ENCODE peak calls at places on chromosome 11, in four cellular contexts. Z is neural progenitor cell, Y is pancreas, D is lower lobe of right lung. K is an unnamed sample.

GRCh38 chr11:662689-663274 is 25.7 kb downstream of the DRD4 start:
- DNase-seq in Y (peak; percentile 55), Z (peak; percentile 65), D (peak; percentile 78), K (peak; percentile 88)

GRCh38 chr11:118988280-118988679 is 9.7 kb upstream of the CENATAC start:
- DNase-seq in D (no peak), Z (no peak), Y (no peak), K (no peak)

GRCh38 chr11:121328213-121328966 is 35.8 kb downstream of the SC5D start:
- DNase-seq in D (no peak), Y (no peak), Z (no peak), K (no peak)

GRCh38 chr11:118001494-118001971 is 15.3 kb downstream of the IL10RA start:
- DNase-seq in Y (no peak), Z (no peak), D (no peak), K (no peak)

GRCh38 chr11:111925953-111926352 is 7.2 kb downstream of the C11orf52 start:
- DNase-seq in Z (no peak), Y (no peak), D (no peak), K (no peak)

GRCh38 chr11:1875093-1875785 is 16.5 kb downstream of the PRR33 start:
- DNase-seq in Y (peak; percentile 5), Z (no peak), D (peak; percentile 37), K (peak; percentile 76)

GRCh38 chr11:111001986-111002616 is 243.4 kb upstream of the POU2AF2 start:
- DNase-seq in Z (no peak), Y (no peak), D (no peak), K (no peak)

GRCh38 chr11:33585564-33585963 is 115.1 kb downstream of the C11orf91 start:
- DNase-seq in Y (no peak), Z (no peak), D (no peak), K (no peak)

GRCh38 chr11:121688860-121689614 is 236.3 kb upstream of the SORL1-AS1 start:
- DNase-seq in D (no peak), Y (no peak), Z (peak; percentile 32), K (no peak)

GRCh38 chr11:126917531-126918204 is 82.9 kb downstream of the KIRREL3 start:
- DNase-seq in Z (no peak), D (no peak), Y (no peak), K (no peak)

GRCh38 chr11:10908215-10908990 is 50.5 kb upstream of the ZBED5 start:
- DNase-seq in D (no peak), Z (no peak), Y (peak; percentile 62), K (peak; percentile 26)

GRCh38 chr11:1073261-1073724 is 1.4 kb upstream of the MUC2 start:
- DNase-seq in D (peak; percentile 75), Y (peak; percentile 72), Z (peak; percentile 54), K (peak; percentile 73)

GRCh38 chr11:134743809-134744195 is 331.8 kb upstream of the B3GAT1 start:
- DNase-seq in Y (no peak), Z (no peak), D (no peak), K (no peak)

GRCh38 chr11:83649468-83649915 is 363.3 kb upstream of the CCDC90B start:
- DNase-seq in D (no peak), Y (no peak), Z (no peak), K (no peak)

GRCh38 chr11:44979536-44980399 is 29.1 kb upstream of the TP53I11 start:
- DNase-seq in Z (peak; percentile 44), Y (peak; percentile 86), D (peak; percentile 86), K (no peak)

GRCh38 chr11:116413861-116414260 is 358.9 kb downstream of the BUD13 start:
- DNase-seq in Z (peak; percentile 13), D (no peak), Y (no peak), K (no peak)

GRCh38 chr11:24386551-24387404 is 110.1 kb upstream of the LUZP2 start:
- DNase-seq in Y (no peak), Z (peak; percentile 58), D (no peak), K (no peak)

GRCh38 chr11:46308632-46309419 is 31.4 kb downstream of the CREB3L1 start:
- DNase-seq in Z (peak; percentile 89), D (peak; percentile 85), Y (peak; percentile 48), K (peak; percentile 92)

GRCh38 chr11:10498426-10499250 is 42.3 kb downstream of the RNF141 start:
- DNase-seq in Z (no peak), D (no peak), Y (no peak), K (no peak)

GRCh38 chr11:117934526-117935307 is 5.5 kb upstream of the TMPRSS13 start:
- DNase-seq in D (peak; percentile 31), Z (no peak), Y (no peak), K (no peak)

GRCh38 chr11:62024975-62025374 is 57.5 kb upstream of the FTH1 start:
- DNase-seq in D (no peak), Z (no peak), Y (no peak), K (no peak)

GRCh38 chr11:73645972-73646631 is at the start of gene PLEKHB1:
- DNase-seq in Z (peak; percentile 91), Y (no peak), D (no peak), K (peak; percentile 74)

GRCh38 chr11:108405706-108406105 is 61.6 kb downstream of the C11orf65 start:
- DNase-seq in Y (no peak), D (no peak), Z (no peak), K (no peak)

GRCh38 chr11:22690891-22691290 is 24.5 kb downstream of the GAS2 start:
- DNase-seq in Y (no peak), D (no peak), Z (no peak), K (peak; percentile 13)

GRCh38 chr11:9527481-9528140 is 45.9 kb upstream of the WEE1 start:
- DNase-seq in D (no peak), Y (no peak), Z (no peak), K (no peak)

GRCh38 chr11:342328-342727 is 21.7 kb upstream of the IFITM3 start:
- DNase-seq in D (no peak), Z (no peak), Y (no peak), K (no peak)

GRCh38 chr11:9701799-9702198 is 37.9 kb downstream of the SWAP70 start:
- DNase-seq in Y (no peak), D (no peak), Z (no peak), K (no peak)

GRCh38 chr11:44261800-44262591 is 47.9 kb downstream of the ALX4 start:
- DNase-seq in D (no peak), Z (no peak), Y (no peak), K (no peak)

GRCh38 chr11:102332611-102332994 is 14.4 kb upstream of the BIRC2 start:
- DNase-seq in Z (no peak), D (no peak), Y (no peak), K (no peak)

GRCh38 chr11:102974552-102975280 is 19.2 kb upstream of the MMP13 start:
- DNase-seq in Z (no peak), D (no peak), Y (no peak), K (no peak)

GRCh38 chr11:118176400-118177134 is at the start of gene SCN2B:
- DNase-seq in Y (no peak), D (no peak), Z (no peak), K (no peak)

GRCh38 chr11:2175659-2176058 is 4.0 kb upstream of the TH start:
- DNase-seq in Y (peak; percentile 54), D (no peak), Z (no peak), K (no peak)

GRCh38 chr11:8089791-8090510 is 8.9 kb downstream of the TUB start:
- DNase-seq in Z (no peak), Y (no peak), D (no peak), K (no peak)

GRCh38 chr11:8091671-8092070 is 10.7 kb downstream of the TUB start:
- DNase-seq in Z (no peak), Y (no peak), D (no peak), K (no peak)

GRCh38 chr11:8092587-8093424 is 11.8 kb downstream of the TUB start:
- DNase-seq in Z (peak; percentile 77), Y (peak; percentile 63), D (peak; percentile 67), K (peak; percentile 89)

GRCh38 chr11:8087756-8088155 is 6.7 kb downstream of the TUB start:
- DNase-seq in Z (no peak), D (no peak), Y (no peak), K (no peak)

GRCh38 chr11:8090756-8091155 is 9.7 kb downstream of the TUB start:
- DNase-seq in D (no peak), Y (no peak), Z (peak; percentile 91), K (no peak)
- H3K4me1 ChIP-seq in D (peaks cover 5% of the 10 kb centered on the region), Y (no peaks in the 10 kb centered on the region), Z (peaks cover 5% of the 10 kb centered on the region), K (peaks cover 5% of the 10 kb centered on the region)

GRCh38 chr11:124716596-124716995 is 23.1 kb upstream of the NRGN start:
- DNase-seq in Z (no peak), D (no peak), Y (no peak), K (no peak)
- H3K27me3 ChIP-seq in Z (peaks cover 69% of the 10 kb centered on the region), D (peaks cover 11% of the 10 kb centered on the region), Y (no peaks in the 10 kb centered on the region), K (no peaks in the 10 kb centered on the region)

GRCh38 chr11:35170503-35170902 is 31.5 kb downstream of the CD44 start:
- DNase-seq in Y (no peak), D (no peak), Z (no peak), K (no peak)
- H3K4me1 ChIP-seq in Y (peaks cover 45% of the 10 kb centered on the region), D (peaks cover 90% of the 10 kb centered on the region), Z (peaks cover 17% of the 10 kb centered on the region), K (peaks cover 21% of the 10 kb centered on the region)

DNA sequence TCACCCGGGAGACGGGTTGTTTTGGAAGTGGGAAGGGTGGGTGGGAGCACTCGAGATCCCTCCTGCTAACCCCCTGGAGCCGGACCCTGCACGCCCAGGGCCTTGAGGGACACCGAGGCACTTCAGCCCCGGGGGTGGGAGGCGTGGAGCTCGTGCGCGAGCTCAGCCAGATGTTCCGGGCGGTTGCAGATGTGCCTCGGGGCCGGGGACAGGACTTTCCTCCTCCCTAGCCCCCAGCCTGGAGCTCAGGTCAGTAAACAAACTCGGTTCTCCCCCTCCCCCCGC is 3.3 kb upstream of the WNT11 start:
- DNase-seq in Z (no peak), Y (no peak), D (no peak), K (peak; percentile 69)
- H3K27me3 ChIP-seq in Z (peaks cover 100% of the 10 kb centered on the region), Y (no peaks in the 10 kb centered on the region), D (peaks cover 56% of the 10 kb centered on the region), K (no peaks in the 10 kb centered on the region)

GRCh38 chr11:31816467-31817053 is 5.4 kb upstream of the PAX6 start:
- DNase-seq in D (no peak), Z (peak; percentile 39), Y (no peak), K (no peak)

GRCh38 chr11:31813242-31813960 is 2.3 kb upstream of the PAX6 start:
- DNase-seq in Z (peak; percentile 71), D (no peak), Y (no peak), K (no peak)

GRCh38 chr11:31815743-31816466 is 4.8 kb upstream of the PAX6 start:
- DNase-seq in Y (no peak), D (no peak), Z (peak; percentile 57), K (peak; percentile 44)

GRCh38 chr11:31812392-31813241 is 1.5 kb upstream of the PAX6 start:
- DNase-seq in Z (peak; percentile 94), Y (no peak), D (no peak), K (no peak)

DNA sequence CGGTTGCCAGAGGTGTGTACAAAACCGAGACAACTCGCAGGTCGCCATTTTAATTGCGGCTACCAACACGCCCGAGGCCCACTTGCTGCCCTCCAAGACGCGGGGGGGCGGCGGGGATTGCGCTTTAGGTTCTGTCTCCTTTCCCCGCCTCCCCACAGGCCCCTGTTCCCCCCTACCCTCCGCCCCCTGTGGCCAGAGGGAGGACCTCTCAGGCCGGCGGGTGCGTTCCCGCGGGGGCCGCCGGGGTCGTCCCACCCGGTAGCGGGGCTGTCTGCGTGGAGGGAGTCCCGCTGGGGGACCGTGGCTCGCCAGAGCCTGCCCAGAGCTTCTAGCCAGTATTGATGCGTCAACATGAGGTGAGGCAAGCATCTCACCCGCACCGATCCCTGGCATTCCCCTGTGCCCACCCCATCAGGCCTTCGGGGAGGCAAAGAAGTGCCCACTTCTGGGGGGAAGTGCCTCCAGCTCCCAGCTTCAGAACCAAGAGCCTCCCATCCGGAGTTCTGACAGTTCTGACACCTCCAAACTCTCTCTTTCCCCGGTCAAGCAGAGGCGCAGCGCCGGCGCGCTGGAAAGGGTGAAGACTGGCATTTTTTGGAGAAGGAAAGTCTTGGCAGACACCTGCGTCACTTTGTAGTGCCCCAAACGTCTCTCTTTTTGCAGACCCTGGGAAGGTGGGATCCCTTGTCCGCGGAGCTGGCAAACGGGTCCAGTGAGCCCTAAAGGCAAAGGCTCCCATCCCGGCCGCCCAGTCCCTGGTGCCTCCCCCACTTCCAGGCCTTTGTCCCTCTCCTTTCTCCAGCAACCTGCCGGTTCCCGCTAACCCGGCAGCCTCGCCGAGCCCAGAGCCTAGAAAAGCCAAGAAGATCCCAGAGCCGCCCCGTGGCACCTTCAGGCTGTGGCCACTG is 3.1 kb upstream of the PAX6 start:
- DNase-seq in D (no peak), Z (peak; percentile 63), Y (no peak), K (peak; percentile 51)
- H3K4me1 ChIP-seq in D (peaks cover 83% of the 10 kb centered on the region), Z (peaks cover 55% of the 10 kb centered on the region), Y (peaks cover 16% of the 10 kb centered on the region), K (peaks cover 23% of the 10 kb centered on the region)

K was measured in right cardiac atrium.